ENCODE peak calls at places on chromosomes 3 and 15, in ten cellular contexts. E is tibial artery; B is kidney; T is WERI-Rb-1; P is HL-60; R is pancreas; U is GM23338; K is CD8-positive, alpha-beta memory T cell; G is transverse colon; F is H7. X is an unnamed sample.

GRCh38 chr3:46325645-46326300 is 28.1 kb upstream of the CCR2 start:
- DNase-seq in T (no peak), E (no peak), U (no peak), P (no peak), K (no peak), F (no peak), B (no peak), R (no peak), G (no peak), X (no peak)

GRCh38 chr15:86178845-86179244 is 99.2 kb downstream of the AGBL1 start:
- DNase-seq in U (peak), G (no peak), E (no peak), T (peak), K (no peak), F (no peak), P (no peak), B (no peak), R (no peak), X (no peak)

GRCh38 chr3:8663177-8664061 is 18.8 kb upstream of the SSUH2 start:
- DNase-seq in E (no peak), U (peak), G (peak), T (peak), B (no peak), F (peak), R (no peak), P (peak), K (no peak), X (no peak)

GRCh38 chr15:42053914-42054313 is 33.1 kb upstream of the PLA2G4E start:
- DNase-seq in T (no peak), R (peak), K (no peak), B (no peak), P (no peak), U (no peak), G (no peak), E (no peak), F (no peak), X (no peak)

GRCh38 chr15:100373037-100373896 is 31.5 kb upstream of the ADAMTS17 start:
- DNase-seq in B (no peak), R (peak), K (peak), P (no peak), U (no peak), T (peak), F (peak), G (no peak), E (no peak), X (no peak)

GRCh38 chr3:14243782-14244181 is 65.2 kb downstream of the LSM3 start:
- DNase-seq in U (no peak), K (no peak), G (no peak), T (no peak), E (peak), B (no peak), P (no peak), R (no peak), F (no peak), X (no peak)

GRCh38 chr3:112814256-112814655 is 32.4 kb downstream of the CD200R1L start:
- DNase-seq in P (no peak), K (no peak), G (no peak), T (no peak), B (no peak), F (no peak), R (no peak), U (peak), E (no peak), X (no peak)

GRCh38 chr15:33188654-33189257 is 5.8 kb downstream of the FMN1 start:
- DNase-seq in K (no peak), B (no peak), R (no peak), U (no peak), G (no peak), T (peak), P (peak), E (no peak), F (no peak), X (no peak)

GRCh38 chr15:58381696-58382095 is 50.1 kb upstream of the LIPC start:
- DNase-seq in P (no peak), G (no peak), U (no peak), F (no peak), E (no peak), B (no peak), T (no peak), R (no peak), K (no peak), X (no peak)

GRCh38 chr3:46483799-46484198 is 14.0 kb upstream of the RTP3 start:
- DNase-seq in E (no peak), U (no peak), G (no peak), T (no peak), K (no peak), R (no peak), F (no peak), B (no peak), P (no peak), X (no peak)

GRCh38 chr3:43148033-43148432 is 42.2 kb upstream of the POMGNT2 start:
- DNase-seq in B (no peak), R (no peak), K (no peak), P (no peak), T (no peak), G (no peak), F (no peak), U (no peak), E (no peak), X (no peak)

GRCh38 chr3:23567917-23568316 is 237.8 kb upstream of the UBE2E1 start:
- DNase-seq in K (no peak), B (no peak), T (no peak), P (peak), U (no peak), E (no peak), F (no peak), R (no peak), G (no peak), X (no peak)

GRCh38 chr3:117809157-117810081 is 1099.8 kb downstream of the TUSC7 start:
- DNase-seq in F (no peak), E (no peak), B (no peak), U (no peak), T (no peak), P (no peak), G (no peak), R (no peak), K (no peak), X (no peak)

GRCh38 chr3:45123841-45124269 is 22.3 kb downstream of the CDCP1 start:
- DNase-seq in F (no peak), B (no peak), P (no peak), G (no peak), E (no peak), R (no peak), U (no peak), K (no peak), T (no peak), X (no peak)

GRCh38 chr3:114332342-114333179 is 38.7 kb downstream of the TIGIT start:
- DNase-seq in U (no peak), R (no peak), T (no peak), E (no peak), F (no peak), B (no peak), K (no peak), G (no peak), P (no peak), X (no peak)

GRCh38 chr3:55896155-55896554 is 409.0 kb upstream of the WNT5A start:
- DNase-seq in F (no peak), K (no peak), T (no peak), U (no peak), B (no peak), P (no peak), R (no peak), G (no peak), E (no peak), X (no peak)

GRCh38 chr3:109184726-109185125 is 48.2 kb downstream of the C3orf85 start:
- DNase-seq in K (no peak), R (no peak), G (no peak), F (no peak), U (no peak), T (no peak), B (no peak), E (no peak), P (no peak), X (no peak)

GRCh38 chr3:137542049-137542448 is 222.1 kb upstream of the SOX14 start:
- DNase-seq in K (no peak), G (no peak), T (no peak), P (no peak), U (no peak), E (no peak), F (no peak), R (peak), B (no peak), X (no peak)

GRCh38 chr3:62193586-62194345 is 179.6 kb downstream of the FEZF2 start:
- DNase-seq in E (no peak), F (no peak), T (no peak), P (no peak), G (no peak), R (no peak), K (no peak), B (no peak), U (no peak), X (no peak)

GRCh38 chr15:76753771-76754170 is 151.4 kb downstream of the SCAPER start:
- DNase-seq in P (no peak), E (no peak), B (no peak), T (no peak), U (no peak), R (no peak), K (no peak), F (no peak), G (no peak), X (no peak)

GRCh38 chr15:60800729-60801072 is 321.8 kb upstream of the ICE2 start:
- DNase-seq in E (no peak), P (no peak), K (no peak), B (no peak), G (no peak), F (no peak), R (no peak), T (no peak), U (no peak), X (no peak)

GRCh38 chr3:4999626-5000184 is 20.5 kb downstream of the BHLHE40 start:
- DNase-seq in U (no peak), K (no peak), R (no peak), T (no peak), B (no peak), P (no peak), E (no peak), G (no peak), F (no peak), X (no peak)

GRCh38 chr15:51883436-51883835 is 54.0 kb downstream of the TMOD3 start:
- DNase-seq in F (no peak), U (no peak), B (no peak), K (no peak), T (no peak), R (no peak), G (no peak), P (no peak), E (no peak), X (no peak)

GRCh38 chr3:64150527-64151238 is 74.6 kb downstream of the PRICKLE2 start:
- DNase-seq in E (peak), G (peak), T (no peak), P (no peak), B (peak), R (peak), K (no peak), U (no peak), F (no peak), X (peak)

GRCh38 chr3:171064461-171064860 is 37.9 kb upstream of the SLC2A2 start:
- DNase-seq in G (no peak), E (no peak), B (no peak), F (no peak), K (no peak), U (no peak), P (no peak), R (no peak), T (no peak), X (no peak)

DNA sequence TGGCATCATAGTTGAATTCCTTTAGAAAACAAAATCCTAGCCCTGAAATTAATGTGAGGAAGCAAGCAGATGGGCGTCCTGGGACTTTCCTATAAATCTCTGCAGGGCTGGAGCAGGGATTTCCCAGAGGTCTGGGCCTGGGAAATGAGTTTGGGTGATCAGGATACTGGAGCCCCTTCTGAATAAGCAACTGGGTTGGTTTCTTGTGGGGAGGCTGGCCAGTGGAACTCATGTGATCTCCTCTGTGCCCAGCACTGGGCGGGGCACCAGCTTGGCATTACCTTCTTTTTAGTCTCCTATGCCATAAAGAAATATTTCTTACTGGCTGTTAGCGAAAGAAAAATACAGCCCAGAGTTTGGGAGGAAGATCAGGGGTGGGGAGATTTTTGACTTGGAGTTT is 1.7 kb downstream of the THSD4 start:
- DNase-seq in G (peak), F (peak), P (no peak), K (no peak), T (no peak), U (no peak), E (peak), R (no peak), B (no peak), X (no peak)
- H3K4me3 ChIP-seq in G (no peak), F (no peak), P (no peak), K (no peak), T (no peak), U (peak), E (peak), R (no peak), B (no peak), X (peak)

GRCh38 chr3:150220791-150221190 is 187.3 kb upstream of the TSC22D2 start:
- DNase-seq in R (no peak), B (no peak), K (no peak), T (no peak), F (peak), U (no peak), P (no peak), G (no peak), E (no peak), X (no peak)
- H3K4me3 ChIP-seq in R (no peak), B (peak), K (no peak), T (peak), F (peak), U (peak), P (no peak), G (no peak), E (peak), X (peak)

DNA sequence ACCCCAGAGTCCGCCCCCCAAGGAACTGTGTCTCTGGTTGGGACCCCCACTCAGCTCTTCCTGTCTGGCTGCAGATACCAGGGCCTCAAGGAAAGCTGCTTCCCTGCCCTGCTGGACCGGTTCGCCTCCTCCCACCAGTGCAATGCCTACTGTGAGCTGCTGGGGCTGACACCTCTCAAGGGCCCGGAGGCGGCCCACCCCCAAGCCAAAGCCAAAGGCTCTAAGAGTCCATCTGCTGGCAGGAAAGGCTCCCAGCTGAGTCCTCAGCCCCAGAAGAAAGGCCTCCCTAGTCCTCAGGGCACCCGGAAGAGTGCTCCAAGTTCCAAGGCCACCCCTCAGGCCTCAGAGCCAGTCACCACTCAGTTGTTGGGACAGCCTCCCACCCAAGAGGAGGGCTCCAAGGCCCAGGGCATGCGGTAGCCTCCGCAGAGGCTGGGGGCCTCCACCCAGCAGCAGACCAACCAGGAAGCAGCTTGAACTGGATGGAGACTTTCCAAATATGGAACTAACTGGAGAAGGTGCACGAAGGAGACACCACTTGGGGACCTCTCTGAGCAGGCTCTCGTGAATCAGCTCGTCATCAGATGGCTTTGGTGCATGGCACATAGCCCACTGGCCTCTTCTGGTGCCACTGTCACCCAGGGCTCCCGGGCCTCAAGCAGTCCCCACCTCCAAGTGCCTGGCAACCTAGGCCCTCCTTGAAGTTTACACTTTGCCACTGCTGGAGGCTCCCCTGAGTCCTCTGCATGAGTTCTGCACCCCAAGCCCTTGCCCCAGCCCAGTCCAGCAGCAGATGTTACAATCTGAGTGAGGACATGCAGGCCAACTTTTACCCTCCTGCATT is 16.2 kb upstream of the SLC28A1 start:
- DNase-seq in P (no peak), G (no peak), K (no peak), B (no peak), F (no peak), U (no peak), R (no peak), E (no peak), T (no peak), X (no peak)
- H3K4me3 ChIP-seq in P (no peak), G (no peak), K (no peak), B (no peak), F (no peak), U (no peak), R (no peak), E (no peak), T (no peak), X (no peak)

GRCh38 chr15:74783808-74784175 is 1.9 kb downstream of the CSK start:
- DNase-seq in B (no peak), U (no peak), T (no peak), G (no peak), E (no peak), F (no peak), P (no peak), R (no peak), K (no peak), X (no peak)

GRCh38 chr15:74782596-74783071 is 754 bp downstream of the CSK start:
- DNase-seq in U (no peak), B (no peak), G (no peak), T (no peak), E (no peak), P (no peak), K (peak), F (no peak), R (no peak), X (no peak)

GRCh38 chr15:74784426-74784825 is 2.5 kb downstream of the CSK start:
- DNase-seq in G (no peak), K (peak), F (no peak), R (no peak), U (no peak), B (no peak), P (peak), T (no peak), E (no peak), X (no peak)

GRCh38 chr15:74781673-74782595 is at the start of gene CSK:
- DNase-seq in K (peak), F (peak), E (peak), B (peak), P (peak), G (peak), U (peak), R (peak), T (peak), X (no peak)

DNA sequence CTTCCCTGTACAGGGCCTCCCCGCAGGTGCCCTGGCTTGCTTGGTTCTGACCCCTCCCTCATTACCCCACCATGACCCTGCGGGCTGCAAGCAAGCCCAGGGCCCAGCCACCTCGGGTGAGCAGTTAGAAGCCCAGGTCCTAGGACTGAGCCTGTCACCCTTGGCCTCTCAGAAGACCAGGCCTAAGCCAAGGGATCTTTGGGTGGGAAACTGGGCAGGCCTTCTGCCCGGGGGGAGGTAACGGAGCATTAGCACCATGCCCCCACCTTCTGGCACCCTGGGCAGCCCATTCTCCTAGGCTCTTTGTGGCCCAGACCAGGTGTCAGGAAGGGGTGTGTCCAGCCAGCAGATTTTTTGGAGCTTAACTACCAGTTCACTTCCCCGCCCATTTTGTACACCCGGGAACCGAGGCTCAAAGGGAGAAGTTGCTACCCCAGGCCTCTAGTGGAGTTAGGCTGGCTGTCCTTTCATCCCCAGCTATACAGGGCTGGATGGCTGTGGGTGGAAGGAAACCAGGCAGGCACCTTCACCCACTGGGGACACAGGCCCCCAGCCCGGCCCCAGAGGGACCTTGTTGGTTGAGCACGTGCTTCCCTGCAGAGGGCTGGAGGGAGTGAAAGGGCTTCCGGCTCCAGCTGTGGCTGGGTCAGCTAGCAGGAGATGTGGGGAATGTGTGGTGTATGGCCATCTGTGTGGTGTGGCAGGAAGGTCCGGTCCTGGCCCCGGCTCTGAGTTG is 1.4 kb downstream of the CSK start:
- DNase-seq in F (peak), R (no peak), T (no peak), E (no peak), B (no peak), U (no peak), P (peak), K (peak), G (peak), X (no peak)
- H3K4me3 ChIP-seq in F (peak), R (peak), T (peak), E (peak), B (peak), U (peak), P (peak), K (peak), G (peak), X (peak)

DNA sequence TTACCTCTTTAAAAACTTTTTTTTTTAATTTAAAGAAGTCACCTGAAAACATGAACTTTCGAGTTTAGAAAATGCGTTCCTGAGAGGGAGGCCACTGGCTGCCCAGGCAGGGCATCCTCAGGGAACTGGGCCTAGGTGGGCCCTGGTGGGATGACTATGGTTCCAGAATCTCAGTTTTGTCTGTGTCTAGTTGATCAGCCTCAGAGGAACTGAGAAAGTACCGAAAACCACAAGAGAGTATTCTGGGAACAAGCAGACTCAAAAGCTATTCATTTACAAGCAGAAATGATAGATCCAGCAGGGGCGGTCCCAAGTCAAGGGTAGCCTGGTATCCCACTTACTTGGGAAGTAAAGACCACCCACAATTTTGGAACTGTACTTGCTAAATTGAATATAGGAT is 10.5 kb downstream of the WWTR1 start:
- DNase-seq in P (no peak), T (no peak), B (no peak), U (no peak), K (no peak), R (no peak), F (no peak), E (no peak), G (no peak), X (no peak)
- H3K4me3 ChIP-seq in P (no peak), T (no peak), B (no peak), U (no peak), K (no peak), R (no peak), F (no peak), E (no peak), G (no peak), X (no peak)

GRCh38 chr15:63135281-63135680 is 13.6 kb downstream of the LACTB start:
- DNase-seq in B (no peak), U (no peak), R (no peak), K (no peak), G (no peak), F (no peak), E (no peak), P (no peak), T (no peak), X (no peak)
- H3K4me3 ChIP-seq in B (no peak), U (no peak), R (no peak), K (no peak), G (no peak), F (no peak), E (no peak), P (no peak), T (no peak), X (no peak)

GRCh38 chr15:69032006-69032405 is 17.5 kb downstream of the NOX5 start:
- DNase-seq in U (no peak), P (no peak), K (no peak), F (no peak), T (no peak), E (no peak), B (no peak), R (no peak), G (no peak), X (no peak)
- H3K4me3 ChIP-seq in U (peak), P (no peak), K (no peak), F (peak), T (peak), E (no peak), B (peak), R (no peak), G (no peak), X (peak)